ENCODE peak calls at places on chromosomes 7 and 10, in seven cellular contexts. A, E, D, P, I, H and J are unnamed samples.

GRCh38 chr7:111735661-111736323 is 173.5 kb upstream of the IMMP2L start:
- DNase-seq in A (no peak), H (peak), D (peak), P (no peak), E (peak), I (peak), J (no peak)

GRCh38 chr7:106808967-106809635 is 56.0 kb upstream of the PIK3CG start:
- DNase-seq in H (no peak), E (no peak), A (no peak), P (no peak), I (no peak), D (no peak), J (no peak)

GRCh38 chr7:11009631-11010030 is 36.0 kb downstream of the PHF14 start:
- DNase-seq in E (no peak), D (no peak), A (no peak), I (no peak), P (no peak), H (no peak), J (no peak)

GRCh38 chr10:72086466-72087391 is 1.6 kb downstream of the SPOCK2 start:
- DNase-seq in P (no peak), H (peak), D (peak), I (no peak), A (peak), E (no peak), J (no peak)

GRCh38 chr10:115659616-115660015 is 566.5 kb downstream of the ATRNL1 start:
- DNase-seq in D (no peak), I (no peak), A (no peak), H (no peak), P (no peak), E (no peak), J (no peak)

GRCh38 chr7:149669121-149669818 is 104.1 kb downstream of the ZNF467 start:
- DNase-seq in I (no peak), A (no peak), D (no peak), E (no peak), P (no peak), H (no peak), J (no peak)

GRCh38 chr10:114716811-114717404 is 58.8 kb upstream of the ABLIM1 start:
- DNase-seq in A (no peak), P (no peak), H (no peak), I (no peak), E (no peak), D (no peak), J (no peak)

GRCh38 chr7:50752422-50752821 is 30.3 kb downstream of the GRB10 start:
- DNase-seq in H (no peak), D (no peak), A (no peak), P (no peak), I (no peak), E (no peak), J (no peak)

GRCh38 chr10:21969326-21970287 is 33.9 kb downstream of the DNAJC1 start:
- DNase-seq in E (no peak), I (no peak), H (no peak), A (no peak), P (no peak), D (no peak), J (no peak)

GRCh38 chr7:71982847-71983246 is 429.3 kb downstream of the CALN1 start:
- DNase-seq in H (no peak), E (no peak), P (no peak), A (no peak), I (no peak), D (no peak), J (no peak)

GRCh38 chr10:112258407-112258806 is 24.8 kb upstream of the TECTB start:
- DNase-seq in E (no peak), P (no peak), I (no peak), H (no peak), D (no peak), A (no peak), J (no peak)

GRCh38 chr10:125549656-125550055 is 133.3 kb downstream of the TEX36 start:
- DNase-seq in E (no peak), A (no peak), D (no peak), I (no peak), H (no peak), P (no peak), J (no peak)

GRCh38 chr10:86195521-86195920 is 171.1 kb downstream of the GRID1 start:
- DNase-seq in A (no peak), E (no peak), D (no peak), H (no peak), P (no peak), I (no peak), J (no peak)

GRCh38 chr10:29806350-29806788 is 171.6 kb upstream of the SVIL start:
- DNase-seq in H (no peak), P (no peak), E (peak), I (no peak), D (no peak), A (no peak), J (no peak)

GRCh38 chr10:95485445-95485844 is 75.7 kb downstream of the SORBS1 start:
- DNase-seq in A (no peak), D (no peak), E (no peak), I (no peak), P (no peak), H (no peak), J (no peak)

GRCh38 chr7:117126631-117127030 is 173.3 kb downstream of the ST7 start:
- DNase-seq in A (no peak), H (no peak), I (no peak), E (no peak), P (no peak), D (no peak), J (no peak)

GRCh38 chr10:131744356-131744755 is 156.5 kb upstream of the PPP2R2D start:
- DNase-seq in E (no peak), P (no peak), A (peak), H (no peak), I (no peak), D (no peak), J (no peak)

GRCh38 chr7:35849158-35849831 is 48.4 kb downstream of the SEPTIN7 start:
- DNase-seq in I (no peak), D (peak), E (no peak), P (no peak), A (no peak), H (no peak), J (no peak)

GRCh38 chr7:66952343-66953043 is 31.5 kb downstream of the TMEM248 start:
- DNase-seq in D (no peak), P (no peak), A (no peak), I (no peak), E (peak), H (no peak), J (no peak)

GRCh38 chr10:130782467-130782866 is 529.1 kb downstream of the TCERG1L start:
- DNase-seq in E (no peak), D (peak), I (no peak), P (no peak), A (no peak), H (no peak), J (no peak)

GRCh38 chr7:46145412-46145811 is 224.3 kb upstream of the IGFBP3 start:
- DNase-seq in A (no peak), P (peak), D (peak), I (no peak), H (no peak), E (peak), J (no peak)

GRCh38 chr10:61974611-61975010 is 73.1 kb downstream of the ARID5B start:
- DNase-seq in I (no peak), D (no peak), E (peak), H (no peak), A (peak), P (no peak), J (no peak)

GRCh38 chr10:5070648-5071410 is 23.4 kb upstream of the AKR1C3 start:
- DNase-seq in P (no peak), E (no peak), I (no peak), H (no peak), A (no peak), D (no peak), J (no peak)

GRCh38 chr7:50589362-50589761 is 24.2 kb upstream of the DDC start:
- DNase-seq in P (no peak), A (no peak), H (no peak), D (no peak), I (no peak), E (no peak), J (no peak)

GRCh38 chr10:125156739-125157472 is 3.5 kb downstream of the CTBP2 start:
- DNase-seq in D (no peak), I (no peak), P (no peak), A (no peak), H (no peak), E (no peak), J (no peak)